ENCODE peak calls at places on chromosomes 5 and 9, in four cellular contexts. H is K562, J is GM12878, Q is H1. D is an unnamed sample.

GRCh38 chr9:135130266-135130976 is 43.0 kb downstream of the OLFM1 start:
- DNase-seq in Q (no peak), H (peak), J (peak), D (peak)

GRCh38 chr5:40841068-40841805 is at the start of gene CARD6:
- DNase-seq in J (no peak), H (peak), Q (no peak), D (no peak)

GRCh38 chr5:90201923-90202322 is 207.6 kb downstream of the CETN3 start:
- DNase-seq in J (no peak), Q (no peak), H (no peak), D (no peak)

GRCh38 chr5:17185776-17186175 is 31.7 kb upstream of the BASP1 start:
- DNase-seq in H (no peak), Q (no peak), J (no peak), D (no peak)

GRCh38 chr5:20367178-20367577 is 379.2 kb upstream of the CDH18 start:
- DNase-seq in Q (no peak), J (no peak), H (no peak), D (no peak)

GRCh38 chr5:176895829-176896228 is 3.3 kb downstream of the HK3 start:
- DNase-seq in H (no peak), J (no peak), Q (no peak), D (no peak)

GRCh38 chr9:128242828-128243485 is 32.9 kb downstream of the GOLGA2 start:
- DNase-seq in J (no peak), Q (no peak), H (no peak), D (no peak)

GRCh38 chr5:128427901-128428300 is 110.1 kb downstream of the FBN2 start:
- DNase-seq in J (no peak), Q (no peak), H (no peak), D (no peak)

GRCh38 chr5:14444988-14445387 is 136.6 kb upstream of the OTULINL start:
- DNase-seq in Q (no peak), H (no peak), J (no peak), D (no peak)

GRCh38 chr5:1281038-1281882 is 13.6 kb downstream of the TERT start:
- DNase-seq in Q (no peak), J (no peak), H (no peak), D (no peak)

GRCh38 chr9:77440057-77440456 is 208.1 kb downstream of the GNA14 start:
- DNase-seq in H (no peak), Q (peak), J (no peak), D (no peak)

GRCh38 chr9:130042406-130042930 is 521 bp downstream of the FNBP1 start:
- DNase-seq in H (no peak), J (no peak), Q (peak), D (peak)

GRCh38 chr5:59873113-59873512 is 20.4 kb downstream of the PDE4D start:
- DNase-seq in J (no peak), Q (no peak), H (no peak), D (no peak)

GRCh38 chr5:1324719-1325190 is 20.1 kb downstream of the CLPTM1L start:
- DNase-seq in Q (no peak), H (no peak), J (no peak), D (no peak)

DNA sequence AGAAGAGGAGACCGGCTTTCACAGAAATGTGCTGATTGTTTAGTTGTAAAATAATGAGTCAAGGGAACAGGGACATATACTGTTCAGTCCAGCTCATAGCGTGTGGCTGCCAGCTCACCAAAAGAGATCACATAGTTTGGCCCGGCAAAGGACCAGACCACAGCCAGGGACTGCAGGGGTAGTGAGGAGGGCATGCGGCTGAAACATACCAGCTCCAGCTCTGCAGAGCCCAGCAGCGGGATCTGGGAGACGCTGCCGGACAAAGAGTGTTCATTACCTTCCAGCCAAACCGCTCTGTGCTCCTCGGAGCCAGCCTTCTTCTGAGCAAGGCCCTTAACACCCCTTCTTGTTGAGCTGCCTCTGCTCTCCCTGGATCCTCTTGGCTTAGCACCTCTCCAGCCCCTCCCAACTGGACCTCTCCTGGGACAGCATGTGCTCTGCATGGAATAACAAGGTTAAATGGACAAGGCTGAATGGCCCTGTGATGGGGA is 116.8 kb upstream of the CNTLN start:
- DNase-seq in H (no peak), J (no peak), Q (no peak), D (no peak)
- TF ChIP-seq JUND in H (no peak), J (no peak), Q (no peak), D (no peak)

GRCh38 chr5:125412051-125412560 is 665.7 kb upstream of the ZNF608 start:
- DNase-seq in Q (no peak), J (peak), H (no peak), D (no peak)
- TF ChIP-seq JUND in Q (no peak), J (no peak), H (no peak), D (no peak)

GRCh38 chr5:7714697-7715096 is 136.2 kb downstream of the CFAP90 start:
- DNase-seq in Q (no peak), H (peak), J (no peak), D (no peak)

GRCh38 chr5:7717691-7718090 is 133.2 kb downstream of the CFAP90 start:
- DNase-seq in Q (no peak), J (no peak), H (no peak), D (no peak)

GRCh38 chr5:7714119-7714518 is 136.8 kb downstream of the CFAP90 start:
- DNase-seq in H (peak), J (no peak), Q (no peak), D (no peak)
- TF ChIP-seq JUND in H (no peak), J (no peak), Q (no peak), D (no peak)

GRCh38 chr9:3243676-3244075 is 282.1 kb downstream of the RFX3 start:
- DNase-seq in Q (no peak), H (no peak), J (no peak), D (no peak)
- TF ChIP-seq JUND in Q (no peak), H (no peak), J (no peak), D (no peak)

DNA sequence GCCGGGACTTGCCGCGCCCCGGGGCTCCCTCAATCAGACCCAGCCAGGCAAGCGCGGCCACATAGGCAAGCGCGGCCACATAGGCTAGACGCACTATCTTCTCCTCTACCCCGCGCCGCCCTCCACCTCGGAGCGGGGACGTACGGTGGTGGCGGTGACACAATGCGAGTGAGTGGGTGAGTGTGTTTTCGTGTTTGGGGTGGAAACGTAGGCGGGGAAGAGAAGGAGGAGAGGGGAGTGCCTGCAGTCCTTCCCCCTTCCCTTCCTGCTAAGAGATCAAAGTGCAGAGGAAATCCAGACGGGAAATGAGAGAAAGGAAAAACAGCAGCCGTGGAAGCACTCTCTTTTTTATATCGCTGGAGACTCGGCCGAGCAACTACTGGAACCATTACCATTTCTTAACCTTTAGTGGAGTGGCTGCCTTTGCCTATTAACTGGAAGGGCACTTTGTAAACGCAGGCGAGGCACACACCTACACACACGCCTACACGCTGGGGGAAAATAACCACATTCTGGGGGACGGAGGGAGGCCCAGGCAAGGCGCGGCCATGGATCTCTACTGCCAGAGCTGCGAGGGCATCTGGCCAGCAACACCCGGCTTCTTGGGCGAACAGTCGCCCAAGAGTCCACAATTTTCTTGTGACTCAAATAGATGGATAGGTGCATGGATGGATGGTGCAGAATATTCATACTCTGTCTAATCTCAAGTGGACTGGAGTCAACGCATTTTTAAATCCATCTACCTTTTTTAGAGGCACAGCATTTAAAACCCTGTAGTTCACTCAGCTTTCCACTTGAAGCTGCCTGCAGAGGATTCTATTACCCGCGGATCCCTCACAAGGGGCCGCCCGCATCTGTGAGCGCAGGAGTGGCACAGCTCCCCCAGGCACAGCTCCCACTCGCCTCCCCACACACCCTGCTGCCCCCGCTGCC is 2.1 kb downstream of the EDIL3 start:
- DNase-seq in H (no peak), Q (peak), J (no peak), D (no peak)
- TF ChIP-seq JUND in H (no peak), Q (no peak), J (no peak), D (no peak)

GRCh38 chr5:166032601-166033000 is 2258.8 kb upstream of the WWC1 start:
- DNase-seq in H (no peak), Q (no peak), J (no peak), D (no peak)
- TF ChIP-seq JUND in H (no peak), Q (no peak), J (no peak), D (no peak)

GRCh38 chr5:43729846-43730478 is 127.0 kb downstream of the NNT start:
- DNase-seq in H (peak), Q (no peak), J (no peak), D (no peak)
- TF ChIP-seq JUND in H (no peak), Q (no peak), J (no peak), D (no peak)

GRCh38 chr5:123033157-123033671 is 3.3 kb downstream of the PPIC start:
- DNase-seq in H (no peak), Q (no peak), J (no peak), D (no peak)

GRCh38 chr5:123028222-123028621 is 8.3 kb downstream of the PPIC start:
- DNase-seq in H (no peak), Q (no peak), J (no peak), D (no peak)
- TF ChIP-seq JUND in H (no peak), Q (no peak), J (no peak), D (no peak)

DNA sequence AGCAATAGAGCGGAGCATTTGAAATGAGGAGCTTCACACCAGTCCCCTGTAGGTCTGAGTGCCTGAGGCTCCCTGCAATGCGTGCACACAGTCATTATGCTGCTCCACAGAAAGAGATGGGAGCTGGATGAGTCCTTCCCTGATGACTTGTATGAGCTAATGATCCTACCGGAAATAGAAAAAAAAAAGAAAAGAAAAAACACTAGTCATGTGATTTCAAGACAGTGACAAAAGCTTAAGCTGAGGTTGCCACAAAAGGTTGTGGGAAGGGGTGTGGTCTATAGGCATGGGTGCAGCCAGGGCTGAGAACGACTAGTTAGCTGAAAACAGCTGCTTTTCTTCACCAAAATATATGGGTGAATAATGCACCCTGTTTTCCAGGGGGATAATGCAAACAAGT is 300.6 kb downstream of the MLLT3 start:
- DNase-seq in Q (no peak), J (no peak), H (no peak), D (no peak)
- TF ChIP-seq JUND in Q (no peak), J (no peak), H (no peak), D (no peak)

D was measured in T47D.